ENCODE peak calls at places on chromosome 2, in ten cellular contexts. M is GM20000; B is central memory CD4-positive, alpha-beta T cell; E is Calu3; U is endothelial cell; O is NCI-H460; H is stimulated activated CD8-positive, alpha-beta memory T cell treated with anti-CD3 and anti-CD28 coated beads, Interleukin-15, amount 100 ng/mL, for 1 hour; V is BJ; X is nephron progenitor cell; Y is EL. C is an unnamed sample.

GRCh38 chr2:119756837-119757236 is 2.9 kb upstream of the PTPN4 start:
- DNase-seq in O (no peak), H (no peak), B (no peak), U (no peak), V (no peak), E (no peak), M (no peak), X (no peak), Y (peak), C (no peak)

GRCh38 chr2:4763009-4763408 is 929.2 kb upstream of the SOX11 start:
- DNase-seq in B (no peak), Y (no peak), U (peak), E (no peak), H (no peak), V (no peak), X (peak), M (no peak), O (peak), C (no peak)

GRCh38 chr2:191860760-191861466 is 14.0 kb upstream of the CAVIN2 start:
- DNase-seq in O (no peak), X (no peak), B (no peak), U (no peak), E (no peak), V (no peak), M (no peak), Y (no peak), H (no peak), C (no peak)

GRCh38 chr2:141329949-141330348 is 800.9 kb downstream of the LRP1B start:
- DNase-seq in X (no peak), O (no peak), U (no peak), H (no peak), B (no peak), E (no peak), V (no peak), M (no peak), Y (peak), C (no peak)

GRCh38 chr2:137865954-137866540 is 98.2 kb upstream of the HNMT start:
- DNase-seq in V (no peak), U (peak), Y (peak), H (peak), M (peak), X (peak), E (peak), B (peak), O (peak), C (peak)

GRCh38 chr2:180366481-180366880 is 359.4 kb upstream of the CWC22 start:
- DNase-seq in V (peak), H (no peak), B (no peak), X (no peak), O (no peak), E (no peak), U (no peak), M (no peak), Y (no peak), C (no peak)

GRCh38 chr2:88563134-88563533 is 64.1 kb downstream of the EIF2AK3 start:
- DNase-seq in M (no peak), U (no peak), O (no peak), E (no peak), Y (no peak), B (no peak), V (no peak), X (no peak), H (no peak), C (no peak)

GRCh38 chr2:237124820-237125219 is 39.1 kb downstream of the COPS8 start:
- DNase-seq in H (no peak), M (no peak), O (no peak), E (no peak), X (no peak), Y (no peak), B (no peak), V (no peak), U (no peak), C (no peak)

GRCh38 chr2:2569306-2569705 is 238.2 kb upstream of the MYT1L start:
- DNase-seq in O (no peak), M (no peak), V (no peak), Y (no peak), H (no peak), B (no peak), X (no peak), E (no peak), U (no peak), C (no peak)

C was measured in HFF-Myc.